ENCODE peak calls at places on chromosomes 3 and 15, in four cellular contexts. K is uterus, A is transverse colon, S is right lobe of liver. F is an unnamed sample.

GRCh38 chr3:177062052-177062732 is 135.1 kb downstream of the TBL1XR1 start:
- DNase-seq in K (no peak), A (no peak), S (no peak), F (no peak)

GRCh38 chr15:43484455-43484854 is 8.5 kb downstream of the TP53BP1 start:
- DNase-seq in K (no peak), A (no peak), S (no peak), F (no peak)

GRCh38 chr3:67033091-67033490 is 35.0 kb downstream of the KBTBD8 start:
- DNase-seq in K (no peak), A (no peak), S (no peak), F (no peak)

GRCh38 chr3:99626415-99626788 is 12.0 kb upstream of the COL8A1 start:
- DNase-seq in K (no peak), A (no peak), S (no peak), F (no peak)

GRCh38 chr15:74227968-74228722 is 8.0 kb upstream of the CCDC33 start:
- DNase-seq in K (no peak), A (peak; percentile 71), S (no peak), F (peak; percentile 52)

GRCh38 chr15:63172376-63173115 is 15.3 kb upstream of the RPS27L start:
- DNase-seq in K (no peak), A (no peak), S (no peak), F (no peak)

GRCh38 chr3:69084326-69084667 is 440 bp upstream of the ARL6IP5 start:
- DNase-seq in K (no peak), A (no peak), S (no peak), F (no peak)

GRCh38 chr3:3080309-3080708 is 29.9 kb downstream of the IL5RA start:
- DNase-seq in K (no peak), A (no peak), S (no peak), F (no peak)

GRCh38 chr15:99707481-99708270 is 25.6 kb downstream of the LYSMD4 start:
- DNase-seq in K (no peak), A (no peak), S (no peak), F (no peak)

DNA sequence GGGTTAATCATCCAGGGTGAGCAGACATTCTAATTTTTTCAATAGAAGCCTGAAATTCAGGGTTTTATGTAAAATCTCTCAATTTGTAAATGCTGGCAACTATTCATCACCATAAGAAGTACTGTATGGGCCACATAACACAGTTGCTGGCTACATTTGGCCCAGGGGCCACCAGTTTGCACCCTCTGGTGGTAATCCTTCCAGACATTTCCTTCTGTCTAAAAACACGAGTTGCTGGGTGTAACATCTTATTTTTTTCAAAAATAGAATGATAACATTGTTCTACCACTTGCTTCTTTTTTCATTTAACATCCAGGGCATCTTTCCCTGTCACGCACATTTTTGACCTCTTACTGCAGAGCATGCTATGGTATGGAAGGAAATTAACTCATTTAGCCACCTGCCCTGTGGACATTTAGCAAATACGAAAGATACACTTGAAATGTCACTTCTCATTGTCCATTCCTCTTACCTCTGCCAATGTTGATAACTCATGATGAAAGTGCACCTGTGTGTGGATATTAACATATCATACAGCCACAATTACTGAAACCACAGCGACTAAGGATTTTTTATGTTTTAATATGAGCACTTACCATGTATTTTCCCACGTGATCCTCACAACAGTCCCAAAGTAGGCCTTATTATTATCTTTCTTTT is 117.5 kb upstream of the ARHGEF3 start:
- DNase-seq in K (no peak), A (no peak), S (no peak), F (no peak)
- TF ChIP-seq CTCF in K (no peak), A (no peak), S (no peak), F (no peak)

DNA sequence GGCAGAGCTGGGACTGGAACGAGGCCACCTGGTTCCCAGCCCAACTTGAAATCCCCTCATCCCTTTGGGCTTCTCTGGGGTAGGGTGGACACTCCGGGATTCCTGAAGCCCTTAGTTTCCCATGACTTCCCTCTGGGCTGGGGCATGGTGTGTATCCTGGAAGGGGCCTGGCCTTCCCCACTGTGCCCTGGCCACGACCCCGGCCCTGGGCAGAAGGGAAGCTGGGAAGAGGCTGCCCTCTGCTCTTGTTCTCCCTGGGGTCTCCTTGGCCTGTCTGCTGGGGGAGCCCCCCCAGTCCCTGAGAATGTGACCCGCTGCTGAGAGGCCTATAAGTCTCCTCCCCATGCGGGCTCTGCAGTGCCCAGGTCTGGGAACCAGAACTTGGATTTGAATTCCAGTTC is 104.9 kb downstream of the LINGO1 start:
- DNase-seq in K (no peak), A (no peak), S (peak; percentile 36), F (no peak)
- TF ChIP-seq CTCF in K (no peak), A (no peak), S (no peak), F (no peak)

DNA sequence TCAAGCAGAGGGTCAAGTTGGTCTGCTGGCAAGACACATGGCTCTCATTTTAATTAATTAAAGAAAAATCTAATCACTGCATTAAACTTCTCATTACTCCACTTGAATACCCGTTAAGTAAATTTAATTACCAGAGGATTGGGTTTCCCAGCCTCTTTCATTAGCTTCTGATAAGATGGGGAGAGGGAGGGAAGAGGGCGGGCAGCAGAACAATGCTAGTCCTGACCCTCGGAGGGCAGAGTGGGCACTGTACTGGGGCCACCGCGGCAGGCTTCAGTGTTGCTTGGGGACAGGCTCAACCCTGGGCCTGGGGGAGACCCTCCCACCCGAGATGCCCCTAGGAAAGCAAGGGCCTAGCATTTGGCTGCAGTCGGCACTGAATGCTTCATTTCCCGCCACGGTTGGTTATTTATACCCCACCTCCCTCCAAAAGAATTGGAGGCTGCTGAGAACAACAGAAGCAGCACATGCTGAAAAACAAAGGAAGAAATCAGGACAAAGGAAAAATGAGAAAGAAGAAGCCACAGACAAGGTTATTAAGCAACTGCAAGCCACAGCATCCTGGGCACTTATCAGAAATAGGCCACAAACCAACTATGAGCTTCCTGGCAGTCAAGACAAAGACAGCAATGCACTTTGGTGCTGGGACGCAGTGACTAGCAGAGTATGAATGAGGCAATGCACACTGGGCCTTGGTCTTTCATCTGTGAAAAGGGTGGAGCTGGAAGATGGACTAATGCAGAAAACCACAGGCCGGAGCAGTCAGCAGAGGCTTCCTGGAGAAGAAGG is 55.8 kb upstream of the LINGO1 start:
- DNase-seq in K (no peak), A (no peak), S (no peak), F (no peak)
- TF ChIP-seq CTCF in K (no peak), A (no peak), S (no peak), F (no peak)

GRCh38 chr15:84112025-84112424 is 123.5 kb upstream of the GOLGA6L4 start:
- DNase-seq in K (no peak), A (no peak), S (no peak), F (no peak)

GRCh38 chr15:84113919-84114318 is 121.7 kb upstream of the GOLGA6L4 start:
- DNase-seq in K (no peak), A (no peak), S (no peak), F (no peak)

GRCh38 chr15:84104853-84105252 is 130.7 kb upstream of the GOLGA6L4 start:
- DNase-seq in K (no peak), A (no peak), S (no peak), F (no peak)

GRCh38 chr15:84103345-84103744 is 132.2 kb upstream of the GOLGA6L4 start:
- DNase-seq in K (no peak), A (no peak), S (no peak), F (no peak)

GRCh38 chr15:84108725-84109124 is 126.8 kb upstream of the GOLGA6L4 start:
- DNase-seq in K (no peak), A (no peak), S (no peak), F (no peak)
- TF ChIP-seq CTCF in K (no peak), A (no peak), S (no peak), F (no peak)

DNA sequence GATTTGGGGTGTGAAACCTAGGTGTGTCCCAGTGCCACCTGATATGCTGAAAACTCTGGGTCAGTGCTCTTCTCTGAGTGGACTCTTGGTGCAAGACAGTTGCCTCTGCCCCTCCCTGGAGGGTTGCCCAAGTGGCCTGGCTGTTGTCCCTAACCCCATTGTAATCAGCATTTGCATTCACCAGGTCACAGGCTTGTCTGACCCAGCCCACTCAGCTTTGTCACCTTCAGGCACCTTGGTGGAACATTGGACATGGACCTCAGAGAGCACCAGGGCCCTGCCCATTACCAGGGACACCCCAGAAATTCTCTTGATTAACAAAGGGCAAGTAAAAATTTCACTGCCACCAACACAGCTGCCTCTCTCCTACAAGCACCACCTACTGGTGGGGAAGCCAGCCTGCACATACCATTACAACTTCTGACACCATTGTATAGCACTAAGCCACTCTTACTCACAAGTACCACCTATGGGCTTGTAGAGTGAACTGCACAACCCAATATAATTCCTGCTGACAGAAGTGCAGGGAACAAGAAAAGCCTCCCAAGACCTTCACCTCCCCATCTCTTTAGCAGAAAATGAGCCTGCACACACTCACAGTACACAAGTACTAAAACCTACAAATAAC is 324.6 kb downstream of the EPHA6 start:
- DNase-seq in K (no peak), A (no peak), S (no peak), F (no peak)
- TF ChIP-seq CTCF in K (no peak), A (no peak), S (no peak), F (no peak)

GRCh38 chr15:66789029-66790025 is 87.3 kb downstream of the SMAD6 start:
- DNase-seq in K (no peak), A (peak; percentile 38), S (no peak), F (peak; percentile 79)
- TF ChIP-seq CTCF in K (peak; percentile 20), A (peak; percentile 40), S (peak; percentile 53), F (peak; percentile 20)

GRCh38 chr15:101189708-101190107 is 62.1 kb downstream of the CHSY1 start:
- DNase-seq in K (no peak), A (no peak), S (no peak), F (no peak)

GRCh38 chr15:101189341-101189679 is 62.5 kb downstream of the CHSY1 start:
- DNase-seq in K (no peak), A (no peak), S (no peak), F (no peak)

GRCh38 chr15:101187820-101188516 is 63.9 kb downstream of the CHSY1 start:
- DNase-seq in K (no peak), A (no peak), S (no peak), F (no peak)

GRCh38 chr15:101190196-101190595 is 61.7 kb downstream of the CHSY1 start:
- DNase-seq in K (no peak), A (no peak), S (no peak), F (no peak)

GRCh38 chr15:101188517-101189340 is 63.1 kb downstream of the CHSY1 start:
- DNase-seq in K (no peak), A (no peak), S (no peak), F (peak; percentile 67)
- TF ChIP-seq CTCF in K (no peak), A (no peak), S (no peak), F (no peak)

GRCh38 chr3:156150434-156151066 is 30.2 kb downstream of the KCNAB1 start:
- DNase-seq in K (peak; percentile 73), A (peak; percentile 52), S (no peak), F (no peak)

GRCh38 chr3:156148345-156148945 is 28.1 kb downstream of the KCNAB1 start:
- DNase-seq in K (no peak), A (no peak), S (no peak), F (peak; percentile 35)

GRCh38 chr3:156151824-156152428 is 31.5 kb downstream of the KCNAB1 start:
- DNase-seq in K (peak; percentile 53), A (peak; percentile 73), S (peak; percentile 58), F (peak; percentile 42)

GRCh38 chr3:156149781-156150375 is 29.5 kb downstream of the KCNAB1 start:
- DNase-seq in K (no peak), A (no peak), S (no peak), F (no peak)

DNA sequence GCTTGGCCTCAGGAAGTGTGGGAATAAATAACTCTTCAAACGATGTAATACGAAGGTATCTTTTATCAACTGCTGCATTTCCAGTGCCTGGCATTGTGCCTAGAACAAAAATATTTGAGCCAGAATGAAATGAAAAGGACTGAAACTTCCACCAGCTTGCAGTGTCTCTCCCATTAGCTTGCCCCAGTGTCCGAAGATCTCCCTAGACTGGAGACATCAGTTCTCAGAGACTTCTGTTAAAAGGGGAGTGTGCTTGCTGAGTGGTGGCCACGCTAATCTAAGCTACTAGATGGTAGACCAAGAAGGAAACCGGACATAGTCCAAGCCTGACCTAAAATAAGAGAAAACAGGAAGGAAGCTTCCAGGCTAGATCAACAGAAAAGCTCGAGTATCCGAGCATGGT is 28.6 kb downstream of the KCNAB1 start:
- DNase-seq in K (peak; percentile 24), A (no peak), S (no peak), F (peak; percentile 22)
- TF ChIP-seq CTCF in K (no peak), A (no peak), S (no peak), F (no peak)